ENCODE peak calls at places on chromosome 1, in six cellular contexts. One of them, this sample, is unnamed.

GRCh38 chr1:234139966-234140365 is 233.3 kb upstream of the COA6 start:
- DNase-seq in mesothelial cell of epicardium: no peak
- DNase-seq in EH: peak
- DNase-seq in MCF 10A: peak
- DNase-seq in M059J: peak
- DNase-seq in NCI-H1092: no peak
- DNase-seq in this sample: no peak

GRCh38 chr1:92961896-92962752 is 862 bp upstream of the DIPK1A start:
- DNase-seq in mesothelial cell of epicardium: no peak
- DNase-seq in EH: peak
- DNase-seq in MCF 10A: peak
- DNase-seq in M059J: peak
- DNase-seq in NCI-H1092: peak
- DNase-seq in this sample: peak

GRCh38 chr1:215665212-215665611 is 98.1 kb downstream of the KCTD3 start:
- DNase-seq in mesothelial cell of epicardium: no peak
- DNase-seq in EH: peak
- DNase-seq in MCF 10A: peak
- DNase-seq in M059J: peak
- DNase-seq in NCI-H1092: no peak
- DNase-seq in this sample: no peak

GRCh38 chr1:197783510-197783948 is 8.2 kb upstream of the DENND1B start:
- DNase-seq in mesothelial cell of epicardium: no peak
- DNase-seq in EH: peak
- DNase-seq in MCF 10A: no peak
- DNase-seq in M059J: peak
- DNase-seq in NCI-H1092: no peak
- DNase-seq in this sample: no peak

GRCh38 chr1:22861764-22862440 is 110.8 kb downstream of the LACTBL1 start:
- DNase-seq in mesothelial cell of epicardium: peak
- DNase-seq in EH: peak
- DNase-seq in MCF 10A: peak
- DNase-seq in M059J: peak
- DNase-seq in NCI-H1092: peak
- DNase-seq in this sample: no peak

GRCh38 chr1:239997515-239998311 is 94.0 kb upstream of the FMN2 start:
- DNase-seq in mesothelial cell of epicardium: peak
- DNase-seq in EH: peak
- DNase-seq in MCF 10A: no peak
- DNase-seq in M059J: no peak
- DNase-seq in NCI-H1092: no peak
- DNase-seq in this sample: no peak

GRCh38 chr1:1630191-1630964 is 1.6 kb upstream of the MMP23B start:
- DNase-seq in mesothelial cell of epicardium: peak
- DNase-seq in EH: no peak
- DNase-seq in MCF 10A: no peak
- DNase-seq in M059J: no peak
- DNase-seq in NCI-H1092: peak
- DNase-seq in this sample: no peak

GRCh38 chr1:83796409-83796808 is 202.5 kb downstream of the TTLL7 start:
- DNase-seq in mesothelial cell of epicardium: no peak
- DNase-seq in EH: peak
- DNase-seq in MCF 10A: no peak
- DNase-seq in M059J: peak
- DNase-seq in NCI-H1092: no peak
- DNase-seq in this sample: no peak

GRCh38 chr1:209884665-209885117 is 53.3 kb upstream of the SYT14 start:
- DNase-seq in mesothelial cell of epicardium: no peak
- DNase-seq in EH: peak
- DNase-seq in MCF 10A: peak
- DNase-seq in M059J: peak
- DNase-seq in NCI-H1092: no peak
- DNase-seq in this sample: no peak